ENCODE peak calls at places on chromosome 17, in nine cellular contexts. T, Q, Z, O, V, D, U, B and M are unnamed samples.

GRCh38 chr17:7391307-7391706 is 3.0 kb downstream of the PLSCR3 start:
- DNase-seq in T (no peak), Q (no peak), Z (no peak), O (no peak), V (no peak), D (no peak), U (no peak), B (no peak), M (no peak)

GRCh38 chr17:38454528-38454927 is 26.3 kb downstream of the ARHGAP23 start:
- DNase-seq in T (peak), Q (no peak), Z (peak), O (no peak), V (peak), D (no peak), U (peak), B (no peak), M (no peak)

GRCh38 chr17:57956311-57957119 is 1.3 kb upstream of the CUEDC1 start:
- DNase-seq in T (no peak), Q (no peak), Z (no peak), O (peak), V (no peak), D (no peak), U (peak), B (no peak), M (no peak)

GRCh38 chr17:45948498-45948880 is 50.6 kb upstream of the STH start:
- DNase-seq in T (no peak), Q (no peak), Z (no peak), O (no peak), V (no peak), D (no peak), U (no peak), B (no peak), M (no peak)

GRCh38 chr17:37147301-37147812 is 198.6 kb downstream of the AATF start:
- DNase-seq in T (peak), Q (no peak), Z (no peak), O (no peak), V (no peak), D (no peak), U (no peak), B (no peak), M (no peak)

GRCh38 chr17:81412490-81413093 is 17.3 kb downstream of the BAHCC1 start:
- DNase-seq in T (no peak), Q (no peak), Z (no peak), O (peak), V (peak), D (no peak), U (no peak), B (no peak), M (no peak)

GRCh38 chr17:70074991-70075390 is at the start of gene KCNJ16:
- DNase-seq in T (peak), Q (no peak), Z (no peak), O (no peak), V (no peak), D (no peak), U (no peak), B (no peak), M (no peak)

GRCh38 chr17:21370430-21370829 is 5.7 kb upstream of the KCNJ12 start:
- DNase-seq in T (peak), Q (no peak), Z (no peak), O (no peak), V (peak), D (no peak), U (no peak), B (peak), M (no peak)

GRCh38 chr17:34379876-34380275 is 16.8 kb upstream of the CCL1 start:
- DNase-seq in T (no peak), Q (no peak), Z (no peak), O (no peak), V (no peak), D (no peak), U (no peak), B (no peak), M (no peak)

GRCh38 chr17:60641126-60641525 is 36.5 kb upstream of the BCAS3 start:
- DNase-seq in T (no peak), Q (peak), Z (no peak), O (no peak), V (no peak), D (no peak), U (no peak), B (no peak), M (no peak)

GRCh38 chr17:64253470-64253869 is 9.6 kb downstream of the TEX2 start:
- DNase-seq in T (no peak), Q (no peak), Z (no peak), O (no peak), V (no peak), D (no peak), U (no peak), B (no peak), M (no peak)

GRCh38 chr17:9790889-9791876 is at the start of gene DHRS7C:
- DNase-seq in T (no peak), Q (no peak), Z (no peak), O (no peak), V (peak), D (no peak), U (no peak), B (no peak), M (no peak)

GRCh38 chr17:6489016-6489550 is 44.8 kb downstream of the PIMREG start:
- DNase-seq in T (no peak), Q (no peak), Z (no peak), O (no peak), V (no peak), D (no peak), U (no peak), B (no peak), M (no peak)

GRCh38 chr17:7912927-7913524 is 3.1 kb downstream of the RNF227 start:
- DNase-seq in T (peak), Q (no peak), Z (no peak), O (peak), V (no peak), D (no peak), U (no peak), B (peak), M (no peak)

GRCh38 chr17:55451203-55451641 is 29.6 kb upstream of the MMD start:
- DNase-seq in T (peak), Q (no peak), Z (no peak), O (no peak), V (no peak), D (no peak), U (no peak), B (no peak), M (no peak)

GRCh38 chr17:17395246-17395802 is 81.5 kb upstream of the MED9 start:
- DNase-seq in T (no peak), Q (no peak), Z (no peak), O (no peak), V (peak), D (no peak), U (no peak), B (no peak), M (no peak)

GRCh38 chr17:42067371-42068180 is 17.2 kb upstream of the C17orf113 start:
- DNase-seq in T (peak), Q (no peak), Z (peak), O (peak), V (peak), D (no peak), U (peak), B (peak), M (no peak)

GRCh38 chr17:4968916-4969550 is 1.4 kb upstream of the SPAG7 start:
- DNase-seq in T (peak), Q (peak), Z (no peak), O (no peak), V (no peak), D (no peak), U (no peak), B (no peak), M (peak)

GRCh38 chr17:4970273-4970672 is 2.7 kb upstream of the SPAG7 start:
- DNase-seq in T (no peak), Q (no peak), Z (no peak), O (no peak), V (no peak), D (no peak), U (no peak), B (no peak), M (no peak)

GRCh38 chr17:4967539-4968165 is at the start of gene SPAG7:
- DNase-seq in T (peak), Q (peak), Z (peak), O (peak), V (peak), D (no peak), U (peak), B (peak), M (peak)

GRCh38 chr17:4968166-4968915 is 724 bp upstream of the SPAG7 start:
- DNase-seq in T (peak), Q (no peak), Z (no peak), O (peak), V (no peak), D (no peak), U (no peak), B (no peak), M (no peak)

GRCh38 chr17:4969551-4970231 is 2.1 kb upstream of the SPAG7 start:
- DNase-seq in T (peak), Q (no peak), Z (no peak), O (no peak), V (no peak), D (no peak), U (no peak), B (no peak), M (no peak)
- H3K4me3 ChIP-seq in T (no peak), Q (peak), Z (no peak), O (no peak), V (no peak), D (no peak), U (no peak), B (peak), M (peak)

GRCh38 chr17:72119280-72119962 is 1.4 kb upstream of the SOX9 start:
- DNase-seq in T (no peak), Q (no peak), Z (no peak), O (no peak), V (no peak), D (no peak), U (no peak), B (no peak), M (no peak)
- H3K4me3 ChIP-seq in T (peak), Q (no peak), Z (no peak), O (no peak), V (peak), D (no peak), U (peak), B (peak), M (no peak)

GRCh38 chr17:1560582-1561170 is 1.9 kb downstream of the PITPNA start:
- DNase-seq in T (no peak), Q (no peak), Z (no peak), O (no peak), V (no peak), D (no peak), U (no peak), B (no peak), M (no peak)
- H3K4me3 ChIP-seq in T (no peak), Q (peak), Z (no peak), O (no peak), V (no peak), D (no peak), U (peak), B (peak), M (no peak)

GRCh38 chr17:48594412-48595106 is 980 bp upstream of the HOXB5 start:
- DNase-seq in T (no peak), Q (no peak), Z (no peak), O (no peak), V (no peak), D (no peak), U (no peak), B (no peak), M (no peak)

GRCh38 chr17:48597492-48597774 is 3.9 kb upstream of the HOXB5 start:
- DNase-seq in T (no peak), Q (no peak), Z (no peak), O (no peak), V (no peak), D (no peak), U (no peak), B (no peak), M (no peak)

GRCh38 chr17:48596735-48597491 is 3.3 kb upstream of the HOXB5 start:
- DNase-seq in T (no peak), Q (no peak), Z (no peak), O (no peak), V (no peak), D (no peak), U (no peak), B (no peak), M (no peak)

GRCh38 chr17:48595107-48595999 is 1.8 kb upstream of the HOXB5 start:
- DNase-seq in T (no peak), Q (no peak), Z (no peak), O (no peak), V (no peak), D (no peak), U (no peak), B (no peak), M (no peak)

DNA sequence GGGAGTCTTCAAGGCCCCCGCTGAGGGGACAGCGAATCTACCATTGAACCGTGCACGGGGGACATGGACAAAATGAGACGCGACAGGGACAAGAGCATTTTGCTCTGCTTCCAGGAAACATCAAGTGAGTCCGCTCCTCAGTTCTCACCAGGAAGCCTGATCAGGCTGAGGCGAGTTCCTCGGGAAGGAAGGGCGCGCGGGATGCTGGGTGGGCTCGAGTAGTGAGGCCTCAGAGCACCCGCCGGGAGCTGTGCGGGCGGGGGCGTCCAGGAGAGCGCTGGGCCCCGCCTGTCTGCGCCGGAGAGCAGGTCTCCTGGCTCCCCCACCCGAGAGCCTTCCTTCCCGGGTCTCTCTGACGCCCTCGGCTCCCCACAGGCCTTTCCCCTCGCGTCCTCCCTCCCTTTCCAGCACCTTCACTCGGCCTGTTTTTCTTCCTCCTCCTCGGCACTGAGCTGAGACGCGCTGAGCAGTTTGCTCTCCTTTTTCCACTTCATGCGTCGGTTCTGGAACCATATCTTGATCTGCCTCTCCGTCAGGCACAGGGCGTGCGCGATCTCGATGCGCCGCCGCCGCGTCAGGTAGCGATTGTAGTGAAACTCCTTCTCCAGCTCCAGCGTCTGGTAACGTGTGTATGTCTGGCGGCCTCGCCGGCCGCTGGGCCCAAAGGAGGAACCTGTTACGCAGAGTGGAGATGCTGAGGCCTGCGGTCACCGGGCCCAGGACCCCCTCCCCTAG is 2.6 kb upstream of the HOXB5 start:
- DNase-seq in T (peak), Q (no peak), Z (no peak), O (no peak), V (no peak), D (no peak), U (no peak), B (no peak), M (no peak)
- H3K4me3 ChIP-seq in T (no peak), Q (no peak), Z (peak), O (peak), V (no peak), D (no peak), U (peak), B (no peak), M (peak)

GRCh38 chr17:28551421-28552186 is 820 bp downstream of the UNC119 start:
- DNase-seq in T (peak), Q (no peak), Z (no peak), O (no peak), V (no peak), D (no peak), U (no peak), B (no peak), M (no peak)

GRCh38 chr17:28555022-28555421 is 2.6 kb upstream of the UNC119 start:
- DNase-seq in T (no peak), Q (no peak), Z (no peak), O (no peak), V (no peak), D (no peak), U (no peak), B (no peak), M (no peak)

GRCh38 chr17:28554565-28554964 is 2.1 kb upstream of the UNC119 start:
- DNase-seq in T (no peak), Q (no peak), Z (no peak), O (no peak), V (no peak), D (no peak), U (no peak), B (no peak), M (no peak)

GRCh38 chr17:28552201-28552999 is at the start of gene UNC119:
- DNase-seq in T (peak), Q (no peak), Z (peak), O (peak), V (peak), D (no peak), U (peak), B (peak), M (no peak)

GRCh38 chr17:28553000-28553505 is 629 bp upstream of the UNC119 start:
- DNase-seq in T (no peak), Q (no peak), Z (no peak), O (no peak), V (no peak), D (no peak), U (no peak), B (no peak), M (no peak)
- H3K4me3 ChIP-seq in T (no peak), Q (no peak), Z (no peak), O (peak), V (peak), D (no peak), U (peak), B (no peak), M (peak)

GRCh38 chr17:35795007-35795870 is at the start of gene MMP28:
- DNase-seq in T (peak), Q (no peak), Z (peak), O (peak), V (peak), D (no peak), U (no peak), B (peak), M (no peak)

GRCh38 chr17:35796942-35797341 is 1.5 kb upstream of the MMP28 start:
- DNase-seq in T (no peak), Q (no peak), Z (no peak), O (no peak), V (no peak), D (no peak), U (no peak), B (no peak), M (no peak)

GRCh38 chr17:35797370-35797769 is 1.9 kb upstream of the MMP28 start:
- DNase-seq in T (no peak), Q (no peak), Z (peak), O (no peak), V (no peak), D (no peak), U (no peak), B (no peak), M (no peak)

GRCh38 chr17:35797918-35798317 is 2.5 kb upstream of the MMP28 start:
- DNase-seq in T (no peak), Q (no peak), Z (peak), O (no peak), V (no peak), D (no peak), U (no peak), B (no peak), M (no peak)

GRCh38 chr17:35795871-35796265 is 427 bp upstream of the MMP28 start:
- DNase-seq in T (no peak), Q (no peak), Z (peak), O (no peak), V (no peak), D (no peak), U (no peak), B (no peak), M (no peak)
- H3K4me3 ChIP-seq in T (peak), Q (peak), Z (no peak), O (peak), V (peak), D (peak), U (peak), B (peak), M (peak)

GRCh38 chr17:76562734-76563148 is 22.9 kb downstream of the PRCD start:
- DNase-seq in T (no peak), Q (peak), Z (no peak), O (no peak), V (peak), D (no peak), U (no peak), B (no peak), M (peak)
- H3K4me3 ChIP-seq in T (no peak), Q (no peak), Z (no peak), O (no peak), V (no peak), D (no peak), U (no peak), B (no peak), M (no peak)

GRCh38 chr17:68944435-68945035 is 10.7 kb downstream of the ABCA8 start:
- DNase-seq in T (no peak), Q (no peak), Z (no peak), O (no peak), V (no peak), D (no peak), U (no peak), B (no peak), M (no peak)
- H3K4me3 ChIP-seq in T (no peak), Q (no peak), Z (no peak), O (no peak), V (no peak), D (no peak), U (no peak), B (no peak), M (no peak)

DNA sequence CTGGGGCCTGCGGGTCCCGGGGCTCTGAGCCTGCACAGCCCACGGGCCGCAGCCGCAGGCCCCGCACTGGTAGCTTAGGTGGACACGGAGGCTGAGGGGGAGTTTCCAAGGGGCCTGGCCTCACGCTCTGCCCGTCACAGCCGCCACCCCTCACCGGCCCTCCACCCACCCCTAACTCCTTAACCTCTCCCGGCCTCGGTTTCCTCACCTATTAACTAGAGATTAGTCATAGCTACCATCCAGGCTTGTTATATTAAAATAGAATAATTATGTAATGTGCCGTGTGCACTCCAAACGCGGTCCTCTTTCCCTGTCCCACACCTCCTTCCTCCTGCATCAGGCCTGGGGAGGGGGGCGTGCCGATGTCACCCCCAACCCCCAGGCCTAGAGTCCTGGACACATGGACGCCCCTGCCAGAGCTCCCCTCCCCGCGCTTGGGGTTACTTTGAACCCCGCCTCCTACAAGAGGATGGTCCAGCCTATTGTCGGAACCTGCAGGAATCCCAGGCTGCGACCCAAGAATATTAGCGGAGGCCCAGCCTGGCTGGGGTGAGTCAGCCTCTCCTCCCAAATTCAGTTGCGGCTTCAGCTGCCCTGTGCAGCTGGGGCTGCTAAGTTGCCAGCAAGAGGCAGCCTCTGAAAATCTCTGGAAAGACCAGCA is 17.3 kb downstream of the SOCS3 start:
- DNase-seq in T (no peak), Q (peak), Z (no peak), O (no peak), V (peak), D (no peak), U (peak), B (no peak), M (no peak)
- H3K4me3 ChIP-seq in T (no peak), Q (peak), Z (no peak), O (peak), V (peak), D (peak), U (peak), B (no peak), M (peak)